ENCODE peak calls at places on chromosomes 13 and 19, in seven cellular contexts. Q, X, U, T, N, Y and O are unnamed samples.

GRCh38 chr19:41821003-41821735 is 23.3 kb downstream of the LYPD4 start:
- DNase-seq in Q (no peak), X (no peak), U (peak), T (peak), N (peak), Y (no peak), O (peak)

GRCh38 chr19:2449019-2449418 is 7.7 kb downstream of the LMNB2 start:
- DNase-seq in Q (no peak), X (no peak), U (no peak), T (peak), N (no peak), Y (no peak), O (no peak)

GRCh38 chr13:107585466-107585865 is 629.9 kb downstream of the LIG4 start:
- DNase-seq in Q (no peak), X (no peak), U (no peak), T (no peak), N (no peak), Y (no peak), O (peak)

GRCh38 chr19:17615889-17616685 is 60.6 kb downstream of the COLGALT1 start:
- DNase-seq in Q (no peak), X (no peak), U (no peak), T (no peak), N (no peak), Y (no peak), O (no peak)

GRCh38 chr19:10839071-10840050 is 3.3 kb upstream of the TMED1 start:
- DNase-seq in Q (no peak), X (no peak), U (no peak), T (no peak), N (no peak), Y (no peak), O (no peak)

GRCh38 chr13:30340367-30341184 is 33.2 kb upstream of the KATNAL1 start:
- DNase-seq in Q (no peak), X (no peak), U (no peak), T (no peak), N (no peak), Y (no peak), O (no peak)

GRCh38 chr13:102901615-102902305 is 55.9 kb downstream of the ERCC5 start:
- DNase-seq in Q (no peak), X (no peak), U (no peak), T (no peak), N (no peak), Y (no peak), O (no peak)

GRCh38 chr19:51064534-51065220 is at the start of gene KLK13:
- DNase-seq in Q (no peak), X (no peak), U (no peak), T (peak), N (peak), Y (no peak), O (no peak)